ENCODE peak calls at places on chromosomes 2 and 18, in six cellular contexts. P is left cardiac atrium; F is NCI-H1105 treated with DMSO at 0.1 percent for 48 hours; K is astrocyte; U is stimulated activated CD4-positive, alpha-beta T cell treated with anti-CD3 and anti-CD28 coated beads, Interleukin-2, amount 100 ng/mL, for 48 hours; R is cardiac septum. H is an unnamed sample.

GRCh38 chr2:43132523-43133301 is 93.7 kb downstream of the ZFP36L2 start:
- DNase-seq in P (no peak), F (no peak), K (no peak), U (no peak), R (no peak), H (no peak)

GRCh38 chr2:158738363-158738762 is 56.8 kb upstream of the DAPL1 start:
- DNase-seq in P (no peak), F (no peak), K (no peak), U (no peak), R (no peak), H (no peak)

GRCh38 chr2:61222567-61222966 is 60.6 kb downstream of the C2orf74 start:
- DNase-seq in P (no peak), F (no peak), K (no peak), U (no peak), R (no peak), H (no peak)

GRCh38 chr18:63823516-63824219 is 48.5 kb downstream of the SERPINB7 start:
- DNase-seq in P (peak), F (no peak), K (peak), U (peak), R (no peak), H (peak)

GRCh38 chr2:25853038-25853638 is 25.1 kb downstream of the ASXL2 start:
- DNase-seq in P (no peak), F (no peak), K (no peak), U (no peak), R (no peak), H (no peak)

GRCh38 chr18:21444465-21445023 is 156.0 kb downstream of the ESCO1 start:
- DNase-seq in P (no peak), F (peak), K (peak), U (no peak), R (no peak), H (peak)

GRCh38 chr2:69755862-69756467 is 14.0 kb downstream of the ANXA4 start:
- DNase-seq in P (no peak), F (no peak), K (peak), U (no peak), R (no peak), H (peak)

GRCh38 chr18:49022311-49023280 is 71.8 kb upstream of the SMAD7 start:
- DNase-seq in P (peak), F (no peak), K (no peak), U (no peak), R (peak), H (no peak)

GRCh38 chr2:187547353-187547979 is 6.8 kb downstream of the TFPI start:
- DNase-seq in P (peak), F (no peak), K (peak), U (no peak), R (no peak), H (peak)

GRCh38 chr2:170024721-170025120 is 153.2 kb upstream of the MYO3B start:
- DNase-seq in P (no peak), F (no peak), K (no peak), U (no peak), R (no peak), H (no peak)

GRCh38 chr2:150495993-150496627 is 8.6 kb upstream of the RND3 start:
- DNase-seq in P (no peak), F (no peak), K (peak), U (no peak), R (no peak), H (peak)

GRCh38 chr2:41828052-41828643 is 219.7 kb upstream of the PKDCC start:
- DNase-seq in P (no peak), F (no peak), K (no peak), U (no peak), R (no peak), H (no peak)

GRCh38 chr18:11728247-11728646 is 39.2 kb downstream of the GNAL start:
- DNase-seq in P (no peak), F (peak), K (no peak), U (no peak), R (no peak), H (peak)

GRCh38 chr18:12429556-12429955 is 21.8 kb downstream of the PRELID3A start:
- DNase-seq in P (no peak), F (no peak), K (no peak), U (no peak), R (peak), H (no peak)

GRCh38 chr18:50194623-50195532 is at the start of gene MYO5B:
- DNase-seq in P (peak), F (peak), K (no peak), U (peak), R (no peak), H (no peak)

GRCh38 chr18:7946724-7947377 is 379.7 kb downstream of the PTPRM start:
- DNase-seq in P (peak), F (no peak), K (peak), U (no peak), R (no peak), H (peak)

GRCh38 chr2:67341012-67341318 is 56.2 kb upstream of the ETAA1 start:
- DNase-seq in P (no peak), F (no peak), K (no peak), U (no peak), R (no peak), H (no peak)

GRCh38 chr2:132725716-132726115 is 55.7 kb upstream of the LYPD1 start:
- DNase-seq in P (no peak), F (peak), K (no peak), U (no peak), R (no peak), H (no peak)

GRCh38 chr18:58911241-58911640 is 46.6 kb downstream of the ZNF532 start:
- DNase-seq in P (no peak), F (no peak), K (no peak), U (no peak), R (no peak), H (no peak)

GRCh38 chr2:186917866-186918265 is 68.9 kb upstream of the ZSWIM2 start:
- DNase-seq in P (no peak), F (no peak), K (no peak), U (no peak), R (no peak), H (no peak)

GRCh38 chr2:211367711-211368110 is 811.3 kb downstream of the CPS1 start:
- DNase-seq in P (no peak), F (no peak), K (peak), U (no peak), R (no peak), H (peak)

GRCh38 chr18:24027156-24027555 is 12.6 kb downstream of the TTC39C start:
- DNase-seq in P (peak), F (no peak), K (peak), U (no peak), R (no peak), H (peak)

GRCh38 chr18:74040459-74041332 is 106.9 kb downstream of the FBXO15 start:
- DNase-seq in P (no peak), F (peak), K (no peak), U (peak), R (no peak), H (no peak)

GRCh38 chr2:178480227-178481181 is at the start of gene PLEKHA3:
- DNase-seq in P (peak), F (peak), K (peak), U (peak), R (peak), H (peak)

GRCh38 chr18:25164837-25165791 is 186.9 kb downstream of the ZNF521 start:
- DNase-seq in P (no peak), F (no peak), K (peak), U (no peak), R (no peak), H (peak)

GRCh38 chr18:9475643-9476580 is 599 bp downstream of the RALBP1 start:
- DNase-seq in P (peak), F (no peak), K (peak), U (no peak), R (no peak), H (peak)

GRCh38 chr2:39121523-39122063 is 742 bp upstream of the SOS1 start:
- DNase-seq in P (no peak), F (peak), K (no peak), U (no peak), R (no peak), H (no peak)

GRCh38 chr2:9805435-9806297 is 37.6 kb upstream of the TAF1B start:
- DNase-seq in P (no peak), F (no peak), K (no peak), U (no peak), R (no peak), H (peak)

GRCh38 chr2:69572640-69573039 is 70.9 kb downstream of the AAK1 start:
- DNase-seq in P (no peak), F (no peak), K (no peak), U (no peak), R (no peak), H (peak)

H was measured in fibroblast of lung.